ENCODE peak calls at places on chromosomes 11 and 22, in six cellular contexts. One of them, this sample, is unnamed.

GRCh38 chr22:50298266-50298637 is 9.2 kb downstream of the PLXNB2 start:
- DNase-seq in LoVo: no peak
- DNase-seq in kidney: no peak
- DNase-seq in NCI-H1930: no peak
- DNase-seq in neural crest cell: no peak
- DNase-seq in M059J: no peak
- DNase-seq in this sample: no peak

GRCh38 chr11:59755701-59756495 is 722 bp downstream of the STX3 start:
- DNase-seq in LoVo: peak
- DNase-seq in kidney: peak
- DNase-seq in NCI-H1930: no peak
- DNase-seq in neural crest cell: peak
- DNase-seq in M059J: peak
- DNase-seq in this sample: peak

GRCh38 chr11:84905411-84905810 is 721.7 kb downstream of the DLG2 start:
- DNase-seq in LoVo: no peak
- DNase-seq in kidney: no peak
- DNase-seq in NCI-H1930: no peak
- DNase-seq in neural crest cell: no peak
- DNase-seq in M059J: peak
- DNase-seq in this sample: no peak

GRCh38 chr11:126090452-126090851 is 27.8 kb upstream of the CDON start:
- DNase-seq in LoVo: no peak
- DNase-seq in kidney: no peak
- DNase-seq in NCI-H1930: peak
- DNase-seq in neural crest cell: no peak
- DNase-seq in M059J: no peak
- DNase-seq in this sample: no peak

GRCh38 chr11:112931686-112932085 is 29.5 kb upstream of the NCAM1 start:
- DNase-seq in LoVo: no peak
- DNase-seq in kidney: no peak
- DNase-seq in NCI-H1930: no peak
- DNase-seq in neural crest cell: no peak
- DNase-seq in M059J: no peak
- DNase-seq in this sample: no peak

GRCh38 chr11:36578458-36578857 is 10.7 kb downstream of the RAG1 start:
- DNase-seq in LoVo: no peak
- DNase-seq in kidney: no peak
- DNase-seq in NCI-H1930: no peak
- DNase-seq in neural crest cell: no peak
- DNase-seq in M059J: no peak
- DNase-seq in this sample: no peak

GRCh38 chr11:57303280-57303989 is 21.3 kb downstream of the TNKS1BP1 start:
- DNase-seq in LoVo: no peak
- DNase-seq in kidney: no peak
- DNase-seq in NCI-H1930: no peak
- DNase-seq in neural crest cell: no peak
- DNase-seq in M059J: no peak
- DNase-seq in this sample: no peak

GRCh38 chr11:130908770-130909625 is 7.3 kb downstream of the SNX19 start:
- DNase-seq in LoVo: no peak
- DNase-seq in kidney: no peak
- DNase-seq in NCI-H1930: no peak
- DNase-seq in neural crest cell: no peak
- DNase-seq in M059J: peak
- DNase-seq in this sample: no peak

GRCh38 chr11:81203876-81204275 is 1529.8 kb downstream of the FAM181B start:
- DNase-seq in LoVo: no peak
- DNase-seq in kidney: no peak
- DNase-seq in NCI-H1930: no peak
- DNase-seq in neural crest cell: no peak
- DNase-seq in M059J: no peak
- DNase-seq in this sample: no peak

GRCh38 chr11:112455791-112456190 is 195.1 kb upstream of the PLET1 start:
- DNase-seq in LoVo: no peak
- DNase-seq in kidney: no peak
- DNase-seq in NCI-H1930: no peak
- DNase-seq in neural crest cell: no peak
- DNase-seq in M059J: peak
- DNase-seq in this sample: no peak

GRCh38 chr11:78414321-78415051 is 3.1 kb downstream of the GAB2 start:
- DNase-seq in LoVo: no peak
- DNase-seq in kidney: no peak
- DNase-seq in NCI-H1930: no peak
- DNase-seq in neural crest cell: no peak
- DNase-seq in M059J: peak
- DNase-seq in this sample: no peak

GRCh38 chr11:61056981-61057380 is 45.3 kb upstream of the CD5 start:
- DNase-seq in LoVo: no peak
- DNase-seq in kidney: no peak
- DNase-seq in NCI-H1930: no peak
- DNase-seq in neural crest cell: no peak
- DNase-seq in M059J: no peak
- DNase-seq in this sample: no peak

GRCh38 chr11:69292221-69292648 is 1.7 kb upstream of the MYEOV start:
- DNase-seq in LoVo: no peak
- DNase-seq in kidney: peak
- DNase-seq in NCI-H1930: no peak
- DNase-seq in neural crest cell: peak
- DNase-seq in M059J: no peak
- DNase-seq in this sample: no peak

GRCh38 chr11:76980196-76980595 is 54.0 kb upstream of the B3GNT6 start:
- DNase-seq in LoVo: no peak
- DNase-seq in kidney: no peak
- DNase-seq in NCI-H1930: no peak
- DNase-seq in neural crest cell: no peak
- DNase-seq in M059J: no peak
- DNase-seq in this sample: no peak

GRCh38 chr11:78397398-78397797 is 20.2 kb downstream of the GAB2 start:
- DNase-seq in LoVo: no peak
- DNase-seq in kidney: no peak
- DNase-seq in NCI-H1930: no peak
- DNase-seq in neural crest cell: no peak
- DNase-seq in M059J: no peak
- DNase-seq in this sample: no peak

GRCh38 chr11:17579451-17579850 is 32.4 kb downstream of the OTOG start:
- DNase-seq in LoVo: no peak
- DNase-seq in kidney: peak
- DNase-seq in NCI-H1930: no peak
- DNase-seq in neural crest cell: no peak
- DNase-seq in M059J: no peak
- DNase-seq in this sample: no peak

GRCh38 chr22:40027191-40028097 is 32.7 kb downstream of the FAM83F start:
- DNase-seq in LoVo: no peak
- DNase-seq in kidney: peak
- DNase-seq in NCI-H1930: no peak
- DNase-seq in neural crest cell: no peak
- DNase-seq in M059J: no peak
- DNase-seq in this sample: no peak

GRCh38 chr11:46248270-46249102 is 29.0 kb upstream of the CREB3L1 start:
- DNase-seq in LoVo: peak
- DNase-seq in kidney: no peak
- DNase-seq in NCI-H1930: no peak
- DNase-seq in neural crest cell: no peak
- DNase-seq in M059J: peak
- DNase-seq in this sample: peak

GRCh38 chr11:118691926-118692830 is 12.7 kb upstream of the TREH start:
- DNase-seq in LoVo: no peak
- DNase-seq in kidney: no peak
- DNase-seq in NCI-H1930: no peak
- DNase-seq in neural crest cell: no peak
- DNase-seq in M059J: peak
- DNase-seq in this sample: no peak

GRCh38 chr11:12258451-12258850 is 118.9 kb upstream of the PARVA start:
- DNase-seq in LoVo: peak
- DNase-seq in kidney: no peak
- DNase-seq in NCI-H1930: no peak
- DNase-seq in neural crest cell: no peak
- DNase-seq in M059J: peak
- DNase-seq in this sample: no peak

GRCh38 chr11:21414928-21415327 is 745.5 kb downstream of the NELL1 start:
- DNase-seq in LoVo: no peak
- DNase-seq in kidney: no peak
- DNase-seq in NCI-H1930: no peak
- DNase-seq in neural crest cell: no peak
- DNase-seq in M059J: no peak
- DNase-seq in this sample: no peak

GRCh38 chr11:70500076-70500847 is 101.9 kb downstream of the CTTN start:
- DNase-seq in LoVo: no peak
- DNase-seq in kidney: peak
- DNase-seq in NCI-H1930: no peak
- DNase-seq in neural crest cell: no peak
- DNase-seq in M059J: no peak
- DNase-seq in this sample: no peak

GRCh38 chr11:45717526-45717925 is 52.1 kb upstream of the CHST1 start:
- DNase-seq in LoVo: no peak
- DNase-seq in kidney: no peak
- DNase-seq in NCI-H1930: no peak
- DNase-seq in neural crest cell: no peak
- DNase-seq in M059J: no peak
- DNase-seq in this sample: no peak

GRCh38 chr22:29457730-29458129 is 19.3 kb downstream of the RFPL1 start:
- DNase-seq in LoVo: no peak
- DNase-seq in kidney: no peak
- DNase-seq in NCI-H1930: peak
- DNase-seq in neural crest cell: peak
- DNase-seq in M059J: peak
- DNase-seq in this sample: peak

GRCh38 chr11:36247493-36247892 is 41.7 kb downstream of the COMMD9 start:
- DNase-seq in LoVo: no peak
- DNase-seq in kidney: no peak
- DNase-seq in NCI-H1930: no peak
- DNase-seq in neural crest cell: no peak
- DNase-seq in M059J: no peak
- DNase-seq in this sample: no peak

GRCh38 chr11:102111787-102112653 is 1.8 kb downstream of the YAP1 start:
- DNase-seq in LoVo: peak
- DNase-seq in kidney: no peak
- DNase-seq in NCI-H1930: no peak
- DNase-seq in neural crest cell: no peak
- DNase-seq in M059J: peak
- DNase-seq in this sample: peak

GRCh38 chr11:129639300-129639699 is 176.3 kb upstream of the TMEM45B start:
- DNase-seq in LoVo: peak
- DNase-seq in kidney: no peak
- DNase-seq in NCI-H1930: no peak
- DNase-seq in neural crest cell: no peak
- DNase-seq in M059J: peak
- DNase-seq in this sample: peak

GRCh38 chr11:44224867-44225501 is 85.0 kb downstream of the ALX4 start:
- DNase-seq in LoVo: no peak
- DNase-seq in kidney: no peak
- DNase-seq in NCI-H1930: no peak
- DNase-seq in neural crest cell: no peak
- DNase-seq in M059J: no peak
- DNase-seq in this sample: no peak